ENCODE peak calls at places on chromosomes 7 and 10, in five cellular contexts. K is Right ventricle myocardium superior, N is amniotic stem cell, B is T-helper 17 cell, G is NCI-H1105 treated with DMSO at 0.1 percent for 48 hours. M is an unnamed sample.

GRCh38 chr10:73306171-73306708 is 52.4 kb downstream of the CFAP70 start:
- DNase-seq in K (no peak), N (no peak), B (no peak), G (no peak), M (no peak)

GRCh38 chr10:69101451-69102095 is 13.7 kb downstream of the SRGN start:
- DNase-seq in K (no peak), N (no peak), B (no peak), G (no peak), M (no peak)

GRCh38 chr7:149422065-149422913 is 38.6 kb downstream of the ZNF777 start:
- DNase-seq in K (peak), N (peak), B (peak), G (peak), M (peak)

GRCh38 chr7:72336887-72337821 is 75.0 kb downstream of the CALN1 start:
- DNase-seq in K (no peak), N (no peak), B (no peak), G (peak), M (no peak)

GRCh38 chr7:91866599-91867148 is 13.8 kb downstream of the MTERF1 start:
- DNase-seq in K (no peak), N (no peak), B (no peak), G (no peak), M (no peak)

GRCh38 chr10:49115796-49116508 is 630 bp upstream of the VSTM4 start:
- DNase-seq in K (no peak), N (no peak), B (no peak), G (no peak), M (no peak)

GRCh38 chr10:128092454-128092853 is 33.8 kb downstream of the MKI67 start:
- DNase-seq in K (no peak), N (no peak), B (no peak), G (no peak), M (no peak)

GRCh38 chr10:10677479-10677878 is 340.2 kb upstream of the CELF2 start:
- DNase-seq in K (peak), N (no peak), B (no peak), G (no peak), M (no peak)

GRCh38 chr10:29465384-29465783 is 169.4 kb downstream of the SVIL start:
- DNase-seq in K (no peak), N (no peak), B (no peak), G (no peak), M (no peak)

GRCh38 chr10:63137306-63137705 is 4.2 kb downstream of the NRBF2 start:
- DNase-seq in K (no peak), N (no peak), B (no peak), G (no peak), M (no peak)

GRCh38 chr10:18340496-18341051 is 200.3 kb downstream of the CACNB2 start:
- DNase-seq in K (peak), N (no peak), B (no peak), G (no peak), M (no peak)

GRCh38 chr7:2399848-2400587 is 3.4 kb upstream of the CHST12 start:
- DNase-seq in K (peak), N (peak), B (no peak), G (peak), M (no peak)

GRCh38 chr7:79009647-79010046 is 443.8 kb downstream of the MAGI2 start:
- DNase-seq in K (no peak), N (no peak), B (no peak), G (no peak), M (no peak)

GRCh38 chr10:73332379-73332778 is 26.3 kb downstream of the CFAP70 start:
- DNase-seq in K (no peak), N (no peak), B (no peak), G (no peak), M (no peak)

GRCh38 chr10:133442967-133443924 is 10.5 kb upstream of the SCART1 start:
- DNase-seq in K (peak), N (no peak), B (peak), G (no peak), M (no peak)

GRCh38 chr7:55490099-55490498 is 82.2 kb downstream of the VOPP1 start:
- DNase-seq in K (no peak), N (no peak), B (no peak), G (no peak), M (no peak)

GRCh38 chr7:151347200-151347599 is 5.6 kb downstream of the NUB1 start:
- DNase-seq in K (no peak), N (no peak), B (no peak), G (no peak), M (no peak)

GRCh38 chr7:159036916-159037605 is 107.6 kb downstream of the VIPR2 start:
- DNase-seq in K (no peak), N (no peak), B (no peak), G (no peak), M (no peak)

GRCh38 chr7:127838816-127839415 is 186.9 kb downstream of the SND1 start:
- DNase-seq in K (no peak), N (no peak), B (no peak), G (no peak), M (no peak)

GRCh38 chr10:86082556-86082955 is 284.0 kb downstream of the GRID1 start:
- DNase-seq in K (no peak), N (no peak), B (no peak), G (no peak), M (no peak)

GRCh38 chr7:150511039-150511438 is 3.6 kb upstream of the GIMAP7 start:
- DNase-seq in K (no peak), N (no peak), B (no peak), G (no peak), M (no peak)

GRCh38 chr7:30173058-30173897 is 38.5 kb downstream of the MTURN start:
- DNase-seq in K (peak), N (peak), B (no peak), G (peak), M (no peak)

GRCh38 chr7:101555921-101556275 is 73.2 kb downstream of the MYL10 start:
- DNase-seq in K (no peak), N (no peak), B (no peak), G (no peak), M (no peak)

GRCh38 chr10:106559442-106559841 is 605.1 kb downstream of the SORCS1 start:
- DNase-seq in K (no peak), N (no peak), B (no peak), G (no peak), M (no peak)

GRCh38 chr7:50687575-50688261 is 95.0 kb downstream of the GRB10 start:
- DNase-seq in K (no peak), N (no peak), B (no peak), G (no peak), M (no peak)